ENCODE peak calls at places on chromosome X, in four cellular contexts. One of them, this sample, is unnamed.

GRCh38 chrX:667360-667759 is 36.8 kb downstream of the SHOX start:
- DNase-seq in GM12878: no peak
- DNase-seq in K562: no peak
- DNase-seq in HepG2: no peak
- DNase-seq in this sample: no peak

GRCh38 chrX:108437789-108438623 is at the start of gene COL4A6:
- DNase-seq in GM12878: no peak
- DNase-seq in K562: peak
- DNase-seq in HepG2: peak
- DNase-seq in this sample: peak

GRCh38 chrX:151996329-151996728 is 21.9 kb upstream of the GABRE start:
- DNase-seq in HepG2: no peak
- DNase-seq in K562: no peak
- DNase-seq in GM12878: no peak
- DNase-seq in this sample: no peak

GRCh38 chrX:15418041-15418706 is 34.0 kb upstream of the VEGFD start:
- DNase-seq in GM12878: no peak
- DNase-seq in HepG2: no peak
- DNase-seq in K562: no peak
- DNase-seq in this sample: no peak

GRCh38 chrX:69010339-69010738 is 154.9 kb downstream of the PJA1 start:
- DNase-seq in HepG2: no peak
- DNase-seq in K562: no peak
- DNase-seq in GM12878: no peak
- DNase-seq in this sample: no peak

GRCh38 chrX:10133980-10134676 is 22.6 kb upstream of the CLCN4 start:
- DNase-seq in GM12878: no peak
- DNase-seq in HepG2: no peak
- DNase-seq in K562: peak
- DNase-seq in this sample: no peak

GRCh38 chrX:50117477-50117876 is 83.3 kb downstream of the AKAP4 start:
- DNase-seq in GM12878: no peak
- DNase-seq in K562: no peak
- DNase-seq in HepG2: no peak
- DNase-seq in this sample: no peak

GRCh38 chrX:27435031-27435430 is 28.1 kb downstream of the PPP4R3C start:
- DNase-seq in K562: no peak
- DNase-seq in GM12878: no peak
- DNase-seq in HepG2: no peak
- DNase-seq in this sample: no peak

GRCh38 chrX:8364369-8365141 is 100.1 kb upstream of the VCX3B start:
- DNase-seq in HepG2: peak
- DNase-seq in K562: peak
- DNase-seq in GM12878: no peak
- DNase-seq in this sample: peak

GRCh38 chrX:3129256-3129655 is 88.0 kb downstream of the ARSF start:
- DNase-seq in HepG2: no peak
- DNase-seq in GM12878: no peak
- DNase-seq in K562: no peak
- DNase-seq in this sample: no peak

GRCh38 chrX:43595931-43596330 is 60.2 kb upstream of the MAOA start:
- DNase-seq in HepG2: no peak
- DNase-seq in GM12878: no peak
- DNase-seq in K562: no peak
- DNase-seq in this sample: no peak

GRCh38 chrX:107551546-107551945 is 76.8 kb upstream of the PRPS1 start:
- DNase-seq in HepG2: no peak
- DNase-seq in GM12878: no peak
- DNase-seq in K562: no peak
- DNase-seq in this sample: no peak

GRCh38 chrX:1433646-1434357 is 18.9 kb downstream of the ASMTL start:
- DNase-seq in HepG2: no peak
- DNase-seq in GM12878: no peak
- DNase-seq in K562: no peak
- DNase-seq in this sample: no peak

GRCh38 chrX:23369037-23369436 is 34.4 kb downstream of the PTCHD1 start:
- DNase-seq in HepG2: no peak
- DNase-seq in GM12878: no peak
- DNase-seq in K562: no peak
- DNase-seq in this sample: no peak

GRCh38 chrX:133970021-133970550 is 15.3 kb downstream of the GPC3 start:
- DNase-seq in HepG2: no peak
- DNase-seq in K562: no peak
- DNase-seq in GM12878: no peak
- DNase-seq in this sample: no peak

GRCh38 chrX:100975212-100975611 is 5.7 kb downstream of the ARL13A start:
- DNase-seq in GM12878: no peak
- DNase-seq in HepG2: no peak
- DNase-seq in K562: no peak
- DNase-seq in this sample: no peak

GRCh38 chrX:40581333-40581910 is 652 bp downstream of the ATP6AP2 start:
- DNase-seq in K562: no peak
- DNase-seq in GM12878: no peak
- DNase-seq in HepG2: no peak
- DNase-seq in this sample: no peak

GRCh38 chrX:10008483-10009056 is 41.4 kb downstream of the CLDN34 start:
- DNase-seq in K562: no peak
- DNase-seq in HepG2: no peak
- DNase-seq in GM12878: no peak
- DNase-seq in this sample: no peak

GRCh38 chrX:55767100-55767499 is 49.6 kb downstream of the RRAGB start:
- DNase-seq in HepG2: no peak
- DNase-seq in K562: no peak
- DNase-seq in GM12878: no peak
- DNase-seq in this sample: no peak

GRCh38 chrX:46820391-46821100 is 16.3 kb upstream of the RP2 start:
- DNase-seq in K562: no peak
- DNase-seq in GM12878: no peak
- DNase-seq in HepG2: no peak
- DNase-seq in this sample: no peak

GRCh38 chrX:118199997-118200396 is 83.4 kb upstream of the KLHL13 start:
- DNase-seq in HepG2: no peak
- DNase-seq in K562: no peak
- DNase-seq in GM12878: no peak
- DNase-seq in this sample: no peak

GRCh38 chrX:134868766-134869495 is 121.9 kb upstream of the SMIM10 start:
- DNase-seq in HepG2: no peak
- DNase-seq in GM12878: no peak
- DNase-seq in K562: no peak
- DNase-seq in this sample: no peak

GRCh38 chrX:34300871-34301270 is 168.8 kb upstream of the FAM47A start:
- DNase-seq in K562: peak
- DNase-seq in GM12878: no peak
- DNase-seq in HepG2: peak
- DNase-seq in this sample: peak

GRCh38 chrX:119503484-119503861 is 35.2 kb downstream of the SLC25A5 start:
- DNase-seq in K562: no peak
- DNase-seq in HepG2: peak
- DNase-seq in GM12878: no peak
- DNase-seq in this sample: no peak

GRCh38 chrX:109281478-109282275 is 200.2 kb downstream of the GUCY2F start:
- DNase-seq in K562: no peak
- DNase-seq in HepG2: no peak
- DNase-seq in GM12878: no peak
- DNase-seq in this sample: no peak

GRCh38 chrX:10048695-10049094 is 81.5 kb downstream of the CLDN34 start:
- DNase-seq in HepG2: no peak
- DNase-seq in K562: no peak
- DNase-seq in GM12878: no peak
- DNase-seq in this sample: no peak

GRCh38 chrX:148416142-148416541 is 84.3 kb upstream of the AFF2 start:
- DNase-seq in HepG2: no peak
- DNase-seq in GM12878: no peak
- DNase-seq in K562: no peak
- DNase-seq in this sample: no peak

GRCh38 chrX:981791-982626 is 230.4 kb downstream of the CRLF2 start:
- DNase-seq in GM12878: no peak
- DNase-seq in HepG2: no peak
- DNase-seq in K562: no peak
- DNase-seq in this sample: no peak

GRCh38 chrX:53798281-53798680 is 111.8 kb upstream of the HUWE1 start:
- DNase-seq in HepG2: no peak
- DNase-seq in K562: no peak
- DNase-seq in GM12878: no peak
- DNase-seq in this sample: no peak

GRCh38 chrX:149453030-149453429 is 52.1 kb downstream of the IDS start:
- DNase-seq in GM12878: no peak
- DNase-seq in HepG2: no peak
- DNase-seq in K562: peak
- DNase-seq in this sample: no peak

GRCh38 chrX:133986008-133986683 is 752 bp upstream of the GPC3 start:
- DNase-seq in GM12878: no peak
- DNase-seq in K562: no peak
- DNase-seq in HepG2: no peak
- DNase-seq in this sample: no peak

GRCh38 chrX:6184900-6185515 is 43.7 kb downstream of the NLGN4X start:
- DNase-seq in HepG2: no peak
- DNase-seq in K562: no peak
- DNase-seq in GM12878: no peak
- DNase-seq in this sample: no peak

GRCh38 chrX:72079607-72080006 is 52.1 kb downstream of the RTL5 start:
- DNase-seq in K562: no peak
- DNase-seq in GM12878: no peak
- DNase-seq in HepG2: no peak
- DNase-seq in this sample: no peak

GRCh38 chrX:57070185-57070984 is 51.0 kb downstream of the SPIN2B start:
- DNase-seq in HepG2: no peak
- DNase-seq in GM12878: no peak
- DNase-seq in K562: no peak
- DNase-seq in this sample: no peak

GRCh38 chrX:13029831-13030771 is 14.3 kb downstream of the FAM9C start:
- DNase-seq in GM12878: no peak
- DNase-seq in K562: no peak
- DNase-seq in HepG2: peak
- DNase-seq in this sample: no peak

GRCh38 chrX:76184276-76184675 is 11.4 kb downstream of the PBDC1 start:
- DNase-seq in K562: no peak
- DNase-seq in HepG2: no peak
- DNase-seq in GM12878: no peak
- DNase-seq in this sample: no peak
- TF ChIP-seq FOXK2 in K562: no peak
- TF ChIP-seq FOXK2 in HepG2: no peak
- TF ChIP-seq FOXK2 in GM12878: no peak
- TF ChIP-seq FOXK2 in this sample: no peak

GRCh38 chrX:110795645-110796510 is at the start of gene CHRDL1:
- DNase-seq in HepG2: no peak
- DNase-seq in GM12878: no peak
- DNase-seq in K562: no peak
- DNase-seq in this sample: peak

GRCh38 chrX:110794601-110795000 is 1.0 kb downstream of the CHRDL1 start:
- DNase-seq in GM12878: no peak
- DNase-seq in HepG2: no peak
- DNase-seq in K562: no peak
- DNase-seq in this sample: no peak

GRCh38 chrX:110786486-110786885 is 9.1 kb downstream of the CHRDL1 start:
- DNase-seq in K562: no peak
- DNase-seq in HepG2: no peak
- DNase-seq in GM12878: no peak
- DNase-seq in this sample: no peak

GRCh38 chrX:110791206-110791605 is 4.4 kb downstream of the CHRDL1 start:
- DNase-seq in GM12878: no peak
- DNase-seq in K562: no peak
- DNase-seq in HepG2: no peak
- DNase-seq in this sample: no peak
- TF ChIP-seq FOXK2 in GM12878: no peak
- TF ChIP-seq FOXK2 in K562: no peak
- TF ChIP-seq FOXK2 in HepG2: no peak
- TF ChIP-seq FOXK2 in this sample: no peak

DNA sequence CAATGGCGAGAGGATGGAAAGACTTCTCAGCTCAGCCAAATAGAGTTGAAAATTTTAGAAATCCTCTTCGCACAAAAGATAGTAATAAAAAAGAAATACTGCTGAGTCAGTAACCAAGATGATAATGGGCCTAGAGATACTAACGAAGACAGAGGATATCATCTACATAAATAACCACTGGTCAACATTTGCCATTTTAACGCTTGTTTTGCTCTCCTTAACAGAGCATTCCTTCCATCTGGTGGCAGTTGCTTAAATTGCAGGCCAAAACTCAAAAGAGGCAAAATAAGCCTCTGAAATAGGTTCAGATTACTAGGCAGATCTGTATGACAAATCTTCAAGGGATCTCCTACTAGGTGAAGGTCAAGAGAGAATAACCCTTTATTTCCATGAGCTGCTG is 51.7 kb upstream of the MCF2 start:
- DNase-seq in K562: peak
- DNase-seq in GM12878: no peak
- DNase-seq in HepG2: no peak
- DNase-seq in this sample: peak
- TF ChIP-seq FOXK2 in K562: no peak
- TF ChIP-seq FOXK2 in GM12878: no peak
- TF ChIP-seq FOXK2 in HepG2: no peak
- TF ChIP-seq FOXK2 in this sample: no peak

DNA sequence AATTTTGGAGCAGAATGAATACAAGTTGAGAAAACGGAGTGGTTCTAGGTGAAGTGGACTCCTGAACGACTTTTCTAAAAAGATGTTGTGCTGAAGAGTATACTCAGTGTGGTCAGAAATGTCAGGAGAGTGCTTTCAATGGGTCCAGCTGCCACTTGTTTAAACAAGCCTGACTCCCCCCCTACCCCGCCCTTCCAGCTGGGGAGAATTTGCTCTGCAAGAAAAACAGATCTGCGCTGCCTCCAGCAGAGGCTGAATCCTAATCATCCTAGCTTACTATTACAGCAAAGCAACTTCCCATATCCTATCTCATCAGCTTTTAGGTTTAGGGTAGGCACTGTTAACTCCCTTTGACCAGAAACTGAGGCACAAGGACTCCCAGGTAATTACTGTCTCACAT is 1.9 kb downstream of the MAP3K15 start:
- DNase-seq in HepG2: peak
- DNase-seq in K562: no peak
- DNase-seq in GM12878: no peak
- DNase-seq in this sample: no peak
- TF ChIP-seq FOXK2 in HepG2: no peak
- TF ChIP-seq FOXK2 in K562: no peak
- TF ChIP-seq FOXK2 in GM12878: no peak
- TF ChIP-seq FOXK2 in this sample: no peak

GRCh38 chrX:29671426-29671825 is 543.9 kb upstream of the MAGEB2 start:
- DNase-seq in HepG2: no peak
- DNase-seq in K562: no peak
- DNase-seq in GM12878: no peak
- DNase-seq in this sample: no peak
- TF ChIP-seq FOXK2 in HepG2: no peak
- TF ChIP-seq FOXK2 in K562: no peak
- TF ChIP-seq FOXK2 in GM12878: no peak
- TF ChIP-seq FOXK2 in this sample: no peak

This sample was measured in HEK293T.